ENCODE peak calls at places on chromosomes 4 and X, in seven cellular contexts. One of them, this sample, is unnamed.

GRCh38 chr4:113292371-113293042 is 243.1 kb downstream of the ANK2 start:
- DNase-seq in substantia nigra: peak
- DNase-seq in stimulated activated CD8-positive, alpha-beta memory T cell treated with anti-CD3 and anti-CD28 coated beads, Interleukin-4, amount 100 ng/mL, for 1 hour: no peak
- DNase-seq in GM19239: no peak
- DNase-seq in hypothalamus: peak
- DNase-seq in posterior vena cava: peak
- DNase-seq in kidney epithelial cell: no peak
- DNase-seq in this sample: peak

GRCh38 chrX:10633722-10634121 is 13.3 kb upstream of the MID1 start:
- DNase-seq in substantia nigra: no peak
- DNase-seq in stimulated activated CD8-positive, alpha-beta memory T cell treated with anti-CD3 and anti-CD28 coated beads, Interleukin-4, amount 100 ng/mL, for 1 hour: no peak
- DNase-seq in GM19239: no peak
- DNase-seq in hypothalamus: no peak
- DNase-seq in posterior vena cava: no peak
- DNase-seq in kidney epithelial cell: peak
- DNase-seq in this sample: peak

GRCh38 chr4:6446538-6447451 is 25.6 kb downstream of the PPP2R2C start:
- DNase-seq in substantia nigra: peak
- DNase-seq in stimulated activated CD8-positive, alpha-beta memory T cell treated with anti-CD3 and anti-CD28 coated beads, Interleukin-4, amount 100 ng/mL, for 1 hour: no peak
- DNase-seq in GM19239: no peak
- DNase-seq in hypothalamus: peak
- DNase-seq in posterior vena cava: no peak
- DNase-seq in kidney epithelial cell: no peak
- DNase-seq in this sample: no peak

GRCh38 chr4:109049926-109050325 is 252.5 kb downstream of the COL25A1 start:
- DNase-seq in substantia nigra: no peak
- DNase-seq in stimulated activated CD8-positive, alpha-beta memory T cell treated with anti-CD3 and anti-CD28 coated beads, Interleukin-4, amount 100 ng/mL, for 1 hour: no peak
- DNase-seq in GM19239: no peak
- DNase-seq in hypothalamus: no peak
- DNase-seq in posterior vena cava: no peak
- DNase-seq in kidney epithelial cell: no peak
- DNase-seq in this sample: no peak

GRCh38 chr4:181908168-181908567 is 335.0 kb upstream of the TENM3 start:
- DNase-seq in substantia nigra: no peak
- DNase-seq in stimulated activated CD8-positive, alpha-beta memory T cell treated with anti-CD3 and anti-CD28 coated beads, Interleukin-4, amount 100 ng/mL, for 1 hour: no peak
- DNase-seq in GM19239: no peak
- DNase-seq in hypothalamus: no peak
- DNase-seq in posterior vena cava: no peak
- DNase-seq in kidney epithelial cell: no peak
- DNase-seq in this sample: no peak

GRCh38 chr4:92101609-92102231 is 202.0 kb upstream of the GRID2 start:
- DNase-seq in substantia nigra: no peak
- DNase-seq in stimulated activated CD8-positive, alpha-beta memory T cell treated with anti-CD3 and anti-CD28 coated beads, Interleukin-4, amount 100 ng/mL, for 1 hour: no peak
- DNase-seq in GM19239: no peak
- DNase-seq in hypothalamus: no peak
- DNase-seq in posterior vena cava: no peak
- DNase-seq in kidney epithelial cell: peak
- DNase-seq in this sample: no peak

GRCh38 chrX:133444952-133445831 is 29.9 kb upstream of the GPC4 start:
- DNase-seq in substantia nigra: no peak
- DNase-seq in stimulated activated CD8-positive, alpha-beta memory T cell treated with anti-CD3 and anti-CD28 coated beads, Interleukin-4, amount 100 ng/mL, for 1 hour: no peak
- DNase-seq in GM19239: no peak
- DNase-seq in hypothalamus: no peak
- DNase-seq in posterior vena cava: no peak
- DNase-seq in kidney epithelial cell: no peak
- DNase-seq in this sample: no peak

GRCh38 chrX:133645251-133645650 is 230.0 kb upstream of the GPC4 start:
- DNase-seq in substantia nigra: no peak
- DNase-seq in stimulated activated CD8-positive, alpha-beta memory T cell treated with anti-CD3 and anti-CD28 coated beads, Interleukin-4, amount 100 ng/mL, for 1 hour: no peak
- DNase-seq in GM19239: no peak
- DNase-seq in hypothalamus: no peak
- DNase-seq in posterior vena cava: no peak
- DNase-seq in kidney epithelial cell: no peak
- DNase-seq in this sample: no peak

GRCh38 chr4:176256921-176257320 is 12.1 kb downstream of the ASB5 start:
- DNase-seq in substantia nigra: no peak
- DNase-seq in stimulated activated CD8-positive, alpha-beta memory T cell treated with anti-CD3 and anti-CD28 coated beads, Interleukin-4, amount 100 ng/mL, for 1 hour: no peak
- DNase-seq in GM19239: no peak
- DNase-seq in hypothalamus: no peak
- DNase-seq in posterior vena cava: no peak
- DNase-seq in kidney epithelial cell: no peak
- DNase-seq in this sample: no peak

GRCh38 chrX:99914676-99915075 is 495.4 kb downstream of the PCDH19 start:
- DNase-seq in substantia nigra: no peak
- DNase-seq in stimulated activated CD8-positive, alpha-beta memory T cell treated with anti-CD3 and anti-CD28 coated beads, Interleukin-4, amount 100 ng/mL, for 1 hour: no peak
- DNase-seq in GM19239: no peak
- DNase-seq in hypothalamus: no peak
- DNase-seq in posterior vena cava: no peak
- DNase-seq in kidney epithelial cell: no peak
- DNase-seq in this sample: no peak

GRCh38 chrX:149830192-149830873 is 48.6 kb downstream of the MAGEA9 start:
- DNase-seq in substantia nigra: no peak
- DNase-seq in stimulated activated CD8-positive, alpha-beta memory T cell treated with anti-CD3 and anti-CD28 coated beads, Interleukin-4, amount 100 ng/mL, for 1 hour: no peak
- DNase-seq in GM19239: no peak
- DNase-seq in hypothalamus: no peak
- DNase-seq in posterior vena cava: no peak
- DNase-seq in kidney epithelial cell: no peak
- DNase-seq in this sample: no peak

GRCh38 chr4:159137176-159137575 is 34.3 kb downstream of the RAPGEF2 start:
- DNase-seq in substantia nigra: no peak
- DNase-seq in stimulated activated CD8-positive, alpha-beta memory T cell treated with anti-CD3 and anti-CD28 coated beads, Interleukin-4, amount 100 ng/mL, for 1 hour: no peak
- DNase-seq in GM19239: no peak
- DNase-seq in hypothalamus: no peak
- DNase-seq in posterior vena cava: no peak
- DNase-seq in kidney epithelial cell: no peak
- DNase-seq in this sample: no peak

GRCh38 chrX:42128020-42128419 is 204.7 kb upstream of the CASK start:
- DNase-seq in substantia nigra: no peak
- DNase-seq in stimulated activated CD8-positive, alpha-beta memory T cell treated with anti-CD3 and anti-CD28 coated beads, Interleukin-4, amount 100 ng/mL, for 1 hour: no peak
- DNase-seq in GM19239: no peak
- DNase-seq in hypothalamus: no peak
- DNase-seq in posterior vena cava: no peak
- DNase-seq in kidney epithelial cell: no peak
- DNase-seq in this sample: no peak

GRCh38 chr4:44186850-44187246 is 261.8 kb downstream of the KCTD8 start:
- DNase-seq in substantia nigra: no peak
- DNase-seq in stimulated activated CD8-positive, alpha-beta memory T cell treated with anti-CD3 and anti-CD28 coated beads, Interleukin-4, amount 100 ng/mL, for 1 hour: no peak
- DNase-seq in GM19239: no peak
- DNase-seq in hypothalamus: no peak
- DNase-seq in posterior vena cava: no peak
- DNase-seq in kidney epithelial cell: no peak
- DNase-seq in this sample: no peak

GRCh38 chr4:157961591-157961990 is 211.2 kb downstream of the GASK1B start:
- DNase-seq in substantia nigra: no peak
- DNase-seq in stimulated activated CD8-positive, alpha-beta memory T cell treated with anti-CD3 and anti-CD28 coated beads, Interleukin-4, amount 100 ng/mL, for 1 hour: no peak
- DNase-seq in GM19239: no peak
- DNase-seq in hypothalamus: no peak
- DNase-seq in posterior vena cava: no peak
- DNase-seq in kidney epithelial cell: no peak
- DNase-seq in this sample: no peak

GRCh38 chr4:54228563-54229501 is at the start of gene PDGFRA:
- DNase-seq in substantia nigra: no peak
- DNase-seq in stimulated activated CD8-positive, alpha-beta memory T cell treated with anti-CD3 and anti-CD28 coated beads, Interleukin-4, amount 100 ng/mL, for 1 hour: no peak
- DNase-seq in GM19239: no peak
- DNase-seq in hypothalamus: peak
- DNase-seq in posterior vena cava: peak
- DNase-seq in kidney epithelial cell: no peak
- DNase-seq in this sample: peak

GRCh38 chr4:134326866-134327265 is 125.3 kb upstream of the PABPC4L start:
- DNase-seq in substantia nigra: no peak
- DNase-seq in stimulated activated CD8-positive, alpha-beta memory T cell treated with anti-CD3 and anti-CD28 coated beads, Interleukin-4, amount 100 ng/mL, for 1 hour: no peak
- DNase-seq in GM19239: no peak
- DNase-seq in hypothalamus: no peak
- DNase-seq in posterior vena cava: no peak
- DNase-seq in kidney epithelial cell: no peak
- DNase-seq in this sample: no peak

GRCh38 chr4:113845138-113845537 is 83.6 kb upstream of the CAMK2D start:
- DNase-seq in substantia nigra: no peak
- DNase-seq in stimulated activated CD8-positive, alpha-beta memory T cell treated with anti-CD3 and anti-CD28 coated beads, Interleukin-4, amount 100 ng/mL, for 1 hour: no peak
- DNase-seq in GM19239: no peak
- DNase-seq in hypothalamus: no peak
- DNase-seq in posterior vena cava: no peak
- DNase-seq in kidney epithelial cell: no peak
- DNase-seq in this sample: no peak

GRCh38 chrX:53704854-53705253 is 18.3 kb upstream of the HUWE1 start:
- DNase-seq in substantia nigra: no peak
- DNase-seq in stimulated activated CD8-positive, alpha-beta memory T cell treated with anti-CD3 and anti-CD28 coated beads, Interleukin-4, amount 100 ng/mL, for 1 hour: no peak
- DNase-seq in GM19239: no peak
- DNase-seq in hypothalamus: no peak
- DNase-seq in posterior vena cava: no peak
- DNase-seq in kidney epithelial cell: no peak
- DNase-seq in this sample: no peak

GRCh38 chr4:53592686-53593641 is 1.7 kb upstream of the LNX1 start:
- DNase-seq in substantia nigra: no peak
- DNase-seq in stimulated activated CD8-positive, alpha-beta memory T cell treated with anti-CD3 and anti-CD28 coated beads, Interleukin-4, amount 100 ng/mL, for 1 hour: no peak
- DNase-seq in GM19239: no peak
- DNase-seq in hypothalamus: no peak
- DNase-seq in posterior vena cava: no peak
- DNase-seq in kidney epithelial cell: no peak
- DNase-seq in this sample: no peak

GRCh38 chr4:151744614-151745013 is 16.2 kb downstream of the GATB start:
- DNase-seq in substantia nigra: no peak
- DNase-seq in stimulated activated CD8-positive, alpha-beta memory T cell treated with anti-CD3 and anti-CD28 coated beads, Interleukin-4, amount 100 ng/mL, for 1 hour: no peak
- DNase-seq in GM19239: no peak
- DNase-seq in hypothalamus: no peak
- DNase-seq in posterior vena cava: no peak
- DNase-seq in kidney epithelial cell: peak
- DNase-seq in this sample: no peak

GRCh38 chr4:165152527-165152926 is 39.9 kb upstream of the TMEM192 start:
- DNase-seq in substantia nigra: no peak
- DNase-seq in stimulated activated CD8-positive, alpha-beta memory T cell treated with anti-CD3 and anti-CD28 coated beads, Interleukin-4, amount 100 ng/mL, for 1 hour: no peak
- DNase-seq in GM19239: no peak
- DNase-seq in hypothalamus: no peak
- DNase-seq in posterior vena cava: no peak
- DNase-seq in kidney epithelial cell: no peak
- DNase-seq in this sample: no peak

GRCh38 chrX:99301990-99302389 is 1108.1 kb downstream of the PCDH19 start:
- DNase-seq in substantia nigra: no peak
- DNase-seq in stimulated activated CD8-positive, alpha-beta memory T cell treated with anti-CD3 and anti-CD28 coated beads, Interleukin-4, amount 100 ng/mL, for 1 hour: no peak
- DNase-seq in GM19239: no peak
- DNase-seq in hypothalamus: no peak
- DNase-seq in posterior vena cava: no peak
- DNase-seq in kidney epithelial cell: no peak
- DNase-seq in this sample: no peak

GRCh38 chr4:3756343-3757059 is 9.7 kb upstream of the ADRA2C start:
- DNase-seq in substantia nigra: no peak
- DNase-seq in stimulated activated CD8-positive, alpha-beta memory T cell treated with anti-CD3 and anti-CD28 coated beads, Interleukin-4, amount 100 ng/mL, for 1 hour: no peak
- DNase-seq in GM19239: no peak
- DNase-seq in hypothalamus: no peak
- DNase-seq in posterior vena cava: no peak
- DNase-seq in kidney epithelial cell: no peak
- DNase-seq in this sample: no peak

This sample was measured in sigmoid colon.